ENCODE peak calls at places on chromosomes 6 and 20, in five cellular contexts. One of them, this sample, is unnamed.

GRCh38 chr20:63653041-63653973 is at the start of gene STMN3:
- DNase-seq in kidney: peak
- DNase-seq in GM23338: peak
- DNase-seq in heart left ventricle: peak
- DNase-seq in PC-9: peak
- DNase-seq in this sample: peak

GRCh38 chr20:53894707-53895384 is 175.5 kb downstream of the BCAS1 start:
- DNase-seq in PC-9: no peak
- DNase-seq in heart left ventricle: no peak
- DNase-seq in GM23338: no peak
- DNase-seq in kidney: no peak
- DNase-seq in this sample: no peak

GRCh38 chr6:44342489-44342888 is at the start of gene SPATS1:
- DNase-seq in GM23338: peak
- DNase-seq in kidney: no peak
- DNase-seq in PC-9: no peak
- DNase-seq in heart left ventricle: peak
- DNase-seq in this sample: no peak

GRCh38 chr6:151690303-151690702 is 117.2 kb upstream of the ESR1 start:
- DNase-seq in GM23338: no peak
- DNase-seq in kidney: no peak
- DNase-seq in heart left ventricle: no peak
- DNase-seq in PC-9: no peak
- DNase-seq in this sample: no peak

GRCh38 chr6:32056254-32056653 is 18.0 kb downstream of the CYP21A2 start:
- DNase-seq in GM23338: no peak
- DNase-seq in kidney: peak
- DNase-seq in PC-9: no peak
- DNase-seq in heart left ventricle: no peak
- DNase-seq in this sample: no peak

GRCh38 chr6:163460307-163460782 is 45.8 kb downstream of the QKI start:
- DNase-seq in PC-9: no peak
- DNase-seq in heart left ventricle: no peak
- DNase-seq in GM23338: no peak
- DNase-seq in kidney: no peak
- DNase-seq in this sample: peak

GRCh38 chr6:125124250-125124777 is 29.3 kb upstream of the TPD52L1 start:
- DNase-seq in kidney: no peak
- DNase-seq in GM23338: no peak
- DNase-seq in PC-9: peak
- DNase-seq in heart left ventricle: no peak
- DNase-seq in this sample: peak

GRCh38 chr6:42269974-42270510 is 52.4 kb upstream of the MRPS10 start:
- DNase-seq in GM23338: no peak
- DNase-seq in kidney: no peak
- DNase-seq in PC-9: no peak
- DNase-seq in heart left ventricle: no peak
- DNase-seq in this sample: no peak

GRCh38 chr20:63640086-63640485 is 13.1 kb downstream of the STMN3 start:
- DNase-seq in heart left ventricle: no peak
- DNase-seq in kidney: peak
- DNase-seq in GM23338: no peak
- DNase-seq in PC-9: peak
- DNase-seq in this sample: no peak

GRCh38 chr6:155417454-155417853 is 38.2 kb downstream of the NOX3 start:
- DNase-seq in kidney: no peak
- DNase-seq in PC-9: no peak
- DNase-seq in GM23338: no peak
- DNase-seq in heart left ventricle: no peak
- DNase-seq in this sample: peak

GRCh38 chr6:53547815-53548496 is 3.1 kb upstream of the GCLC start:
- DNase-seq in GM23338: peak
- DNase-seq in heart left ventricle: peak
- DNase-seq in kidney: peak
- DNase-seq in PC-9: peak
- DNase-seq in this sample: peak

GRCh38 chr6:7138921-7139358 is 31.2 kb downstream of the RREB1 start:
- DNase-seq in kidney: no peak
- DNase-seq in heart left ventricle: no peak
- DNase-seq in PC-9: peak
- DNase-seq in GM23338: peak
- DNase-seq in this sample: peak

GRCh38 chr6:111730835-111731234 is 125.2 kb upstream of the TRAF3IP2 start:
- DNase-seq in kidney: peak
- DNase-seq in heart left ventricle: peak
- DNase-seq in PC-9: no peak
- DNase-seq in GM23338: no peak
- DNase-seq in this sample: no peak

GRCh38 chr20:38158701-38159325 is 6.3 kb downstream of the TGM2 start:
- DNase-seq in kidney: peak
- DNase-seq in GM23338: no peak
- DNase-seq in heart left ventricle: peak
- DNase-seq in PC-9: no peak
- DNase-seq in this sample: no peak

GRCh38 chr6:89667872-89668556 is 29.5 kb upstream of the LYRM2 start:
- DNase-seq in kidney: no peak
- DNase-seq in PC-9: no peak
- DNase-seq in heart left ventricle: no peak
- DNase-seq in GM23338: peak
- DNase-seq in this sample: no peak

GRCh38 chr6:78910611-78911134 is 43.3 kb downstream of the IRAK1BP1 start:
- DNase-seq in GM23338: peak
- DNase-seq in heart left ventricle: peak
- DNase-seq in PC-9: no peak
- DNase-seq in kidney: peak
- DNase-seq in this sample: peak

GRCh38 chr6:112330877-112331260 is 16.3 kb upstream of the RFPL4B start:
- DNase-seq in PC-9: no peak
- DNase-seq in kidney: no peak
- DNase-seq in GM23338: no peak
- DNase-seq in heart left ventricle: no peak
- DNase-seq in this sample: no peak

GRCh38 chr6:7431594-7432390 is 42.2 kb downstream of the RIOK1 start:
- DNase-seq in kidney: no peak
- DNase-seq in PC-9: no peak
- DNase-seq in GM23338: peak
- DNase-seq in heart left ventricle: no peak
- DNase-seq in this sample: no peak

GRCh38 chr6:122609881-122610689 is at the start of gene PKIB:
- DNase-seq in kidney: peak
- DNase-seq in PC-9: peak
- DNase-seq in GM23338: peak
- DNase-seq in heart left ventricle: peak
- DNase-seq in this sample: peak

GRCh38 chr6:26025894-26026832 is 61.1 kb upstream of the HFE start:
- DNase-seq in heart left ventricle: peak
- DNase-seq in PC-9: peak
- DNase-seq in GM23338: peak
- DNase-seq in kidney: peak
- DNase-seq in this sample: no peak

GRCh38 chr6:29680416-29680815 is 536 bp downstream of the ZFP57 start:
- DNase-seq in PC-9: no peak
- DNase-seq in heart left ventricle: no peak
- DNase-seq in kidney: no peak
- DNase-seq in GM23338: peak
- DNase-seq in this sample: peak

GRCh38 chr6:43785220-43785752 is 15.3 kb downstream of the VEGFA start:
- DNase-seq in PC-9: no peak
- DNase-seq in GM23338: no peak
- DNase-seq in kidney: no peak
- DNase-seq in heart left ventricle: no peak
- DNase-seq in this sample: no peak

GRCh38 chr6:64926051-64926450 is 781.0 kb downstream of the EYS start:
- DNase-seq in PC-9: no peak
- DNase-seq in kidney: no peak
- DNase-seq in heart left ventricle: no peak
- DNase-seq in GM23338: no peak
- DNase-seq in this sample: no peak

GRCh38 chr20:63342561-63343459 is 18.3 kb downstream of the CHRNA4 start:
- DNase-seq in kidney: peak
- DNase-seq in heart left ventricle: no peak
- DNase-seq in PC-9: no peak
- DNase-seq in GM23338: no peak
- DNase-seq in this sample: no peak

GRCh38 chr6:155261146-155261900 is 2.5 kb upstream of the CLDN20 start:
- DNase-seq in GM23338: peak
- DNase-seq in kidney: no peak
- DNase-seq in PC-9: no peak
- DNase-seq in heart left ventricle: no peak
- DNase-seq in this sample: no peak

GRCh38 chr6:170114187-170114945 is 176.5 kb downstream of the DLL1 start:
- DNase-seq in GM23338: no peak
- DNase-seq in kidney: peak
- DNase-seq in heart left ventricle: peak
- DNase-seq in PC-9: no peak
- DNase-seq in this sample: no peak

GRCh38 chr6:169921853-169922779 is 170.7 kb downstream of the ERMARD start:
- DNase-seq in PC-9: no peak
- DNase-seq in GM23338: no peak
- DNase-seq in heart left ventricle: no peak
- DNase-seq in kidney: peak
- DNase-seq in this sample: no peak

GRCh38 chr6:48613221-48613949 is 502.4 kb upstream of the PTCHD4 start:
- DNase-seq in GM23338: no peak
- DNase-seq in heart left ventricle: no peak
- DNase-seq in kidney: no peak
- DNase-seq in PC-9: no peak
- DNase-seq in this sample: no peak

GRCh38 chr20:59118855-59119254 is 44.8 kb upstream of the ZNF831 start:
- DNase-seq in PC-9: no peak
- DNase-seq in GM23338: no peak
- DNase-seq in heart left ventricle: no peak
- DNase-seq in kidney: no peak
- DNase-seq in this sample: no peak

GRCh38 chr20:59159091-59159821 is 4.4 kb upstream of the ZNF831 start:
- DNase-seq in kidney: no peak
- DNase-seq in heart left ventricle: no peak
- DNase-seq in GM23338: peak
- DNase-seq in PC-9: no peak
- DNase-seq in this sample: no peak

GRCh38 chr20:45345104-45345936 is 2.9 kb downstream of the SDC4 start:
- DNase-seq in PC-9: peak
- DNase-seq in heart left ventricle: no peak
- DNase-seq in GM23338: no peak
- DNase-seq in kidney: peak
- DNase-seq in this sample: peak

GRCh38 chr6:20688710-20689500 is 154.6 kb downstream of the CDKAL1 start:
- DNase-seq in kidney: no peak
- DNase-seq in PC-9: no peak
- DNase-seq in GM23338: no peak
- DNase-seq in heart left ventricle: no peak
- DNase-seq in this sample: no peak

GRCh38 chr6:24536466-24536865 is 41.7 kb downstream of the ALDH5A1 start:
- DNase-seq in kidney: no peak
- DNase-seq in GM23338: no peak
- DNase-seq in PC-9: no peak
- DNase-seq in heart left ventricle: no peak
- DNase-seq in this sample: no peak

GRCh38 chr6:80223743-80224212 is 117.3 kb downstream of the BCKDHB start:
- DNase-seq in heart left ventricle: peak
- DNase-seq in PC-9: no peak
- DNase-seq in kidney: no peak
- DNase-seq in GM23338: no peak
- DNase-seq in this sample: no peak

GRCh38 chr6:111589366-111589765 is 16.3 kb downstream of the TRAF3IP2 start:
- DNase-seq in heart left ventricle: no peak
- DNase-seq in GM23338: no peak
- DNase-seq in PC-9: peak
- DNase-seq in kidney: no peak
- DNase-seq in this sample: peak

GRCh38 chr6:56551409-56552120 is 91.1 kb downstream of the DST start:
- DNase-seq in PC-9: no peak
- DNase-seq in GM23338: no peak
- DNase-seq in heart left ventricle: no peak
- DNase-seq in kidney: no peak
- DNase-seq in this sample: no peak

GRCh38 chr6:111686249-111686997 is 80.7 kb upstream of the TRAF3IP2 start:
- DNase-seq in GM23338: peak
- DNase-seq in heart left ventricle: peak
- DNase-seq in kidney: no peak
- DNase-seq in PC-9: no peak
- DNase-seq in this sample: no peak

GRCh38 chr20:25203089-25203488 is 7.6 kb downstream of the ENTPD6 start:
- DNase-seq in GM23338: no peak
- DNase-seq in kidney: no peak
- DNase-seq in heart left ventricle: no peak
- DNase-seq in PC-9: no peak
- DNase-seq in this sample: no peak

GRCh38 chr6:36979343-36979742 is 6.7 kb downstream of the MTCH1 start:
- DNase-seq in PC-9: no peak
- DNase-seq in heart left ventricle: peak
- DNase-seq in GM23338: no peak
- DNase-seq in kidney: peak
- DNase-seq in this sample: no peak
- H3K27ac ChIP-seq in PC-9: no peak
- H3K27ac ChIP-seq in heart left ventricle: peak
- H3K27ac ChIP-seq in GM23338: no peak
- H3K27ac ChIP-seq in kidney: no peak
- H3K27ac ChIP-seq in this sample: peak

GRCh38 chr20:46468508-46468907 is 44.9 kb downstream of the ZNF334 start:
- DNase-seq in PC-9: no peak
- DNase-seq in heart left ventricle: no peak
- DNase-seq in GM23338: peak
- DNase-seq in kidney: no peak
- DNase-seq in this sample: no peak
- TF ChIP-seq CTCF in PC-9: no peak
- TF ChIP-seq CTCF in heart left ventricle: no peak
- TF ChIP-seq CTCF in GM23338: no peak
- TF ChIP-seq CTCF in kidney: no peak
- TF ChIP-seq CTCF in this sample: no peak

DNA sequence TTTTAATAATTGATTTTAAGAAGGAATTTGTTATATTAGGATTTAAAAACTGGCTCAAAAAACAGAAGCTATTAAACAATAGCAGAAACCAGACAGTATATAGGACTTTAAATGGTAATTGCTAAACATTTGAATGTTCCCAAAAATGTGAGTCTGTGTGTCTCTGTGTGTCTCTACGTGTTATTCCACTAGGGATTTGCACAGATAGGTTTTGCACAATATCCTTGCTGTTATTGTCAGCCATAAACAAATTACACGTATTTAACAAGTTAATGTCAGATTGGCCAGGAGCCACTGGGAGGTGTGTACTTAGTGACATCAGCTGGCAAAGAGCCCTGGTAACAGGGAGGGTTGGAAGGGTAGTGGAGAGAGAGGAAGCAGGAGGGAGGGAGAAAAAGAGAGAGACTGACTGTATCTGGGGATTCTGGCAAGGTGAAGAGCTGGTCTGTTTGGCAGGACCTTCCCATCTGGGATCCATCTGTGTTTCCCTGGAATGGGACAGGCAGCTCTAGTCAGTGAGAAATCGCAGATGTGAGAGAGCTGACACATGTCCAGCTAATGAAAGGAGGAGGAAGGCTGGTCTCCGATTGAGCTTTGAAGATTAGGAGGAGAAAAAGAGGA is 72.2 kb downstream of the CBFA2T2 start:
- DNase-seq in heart left ventricle: peak
- DNase-seq in PC-9: peak
- DNase-seq in GM23338: peak
- DNase-seq in kidney: no peak
- DNase-seq in this sample: peak
- H3K27ac ChIP-seq in heart left ventricle: peak
- H3K27ac ChIP-seq in PC-9: no peak
- H3K27ac ChIP-seq in GM23338: no peak
- H3K27ac ChIP-seq in kidney: no peak
- H3K27ac ChIP-seq in this sample: peak

GRCh38 chr6:129500958-129501381 is 209.0 kb downstream of the ARHGAP18 start:
- DNase-seq in heart left ventricle: no peak
- DNase-seq in PC-9: no peak
- DNase-seq in GM23338: peak
- DNase-seq in kidney: no peak
- DNase-seq in this sample: peak
- TF ChIP-seq CTCF in heart left ventricle: no peak
- TF ChIP-seq CTCF in PC-9: peak
- TF ChIP-seq CTCF in GM23338: peak
- TF ChIP-seq CTCF in kidney: no peak
- TF ChIP-seq CTCF in this sample: peak